ENCODE peak calls at places on chromosome X, in six cellular contexts. Q, S, T, N, G and H are unnamed samples.

GRCh38 chrX:103584606-103585005 is 709 bp upstream of the TCEAL4 start:
- DNase-seq in Q (no peak), S (no peak), T (no peak), N (peak; percentile 23), G (no peak), H (no peak)

GRCh38 chrX:70508296-70508911 is 63.8 kb downstream of the DLG3 start:
- DNase-seq in Q (no peak), S (no peak), T (no peak), N (no peak), G (no peak), H (no peak)

GRCh38 chrX:97672608-97673007 is 788.9 kb downstream of the RPA4 start:
- DNase-seq in Q (no peak), S (no peak), T (no peak), N (no peak), G (no peak), H (no peak)

GRCh38 chrX:22060451-22060940 is 28.4 kb downstream of the PHEX start:
- DNase-seq in Q (no peak), S (no peak), T (peak; percentile 4), N (no peak), G (peak; percentile 39), H (no peak)

GRCh38 chrX:155179343-155179997 is 36.8 kb upstream of the VBP1 start:
- DNase-seq in Q (no peak), S (no peak), T (no peak), N (no peak), G (no peak), H (no peak)

GRCh38 chrX:49053223-49054072 is 5.4 kb upstream of the CCDC120 start:
- DNase-seq in Q (peak; percentile 83), S (no peak), T (no peak), N (peak; percentile 85), G (peak; percentile 68), H (no peak)

GRCh38 chrX:101419489-101419888 is 11.5 kb downstream of the HNRNPH2 start:
- DNase-seq in Q (no peak), S (no peak), T (no peak), N (no peak), G (no peak), H (no peak)

GRCh38 chrX:88586317-88586716 is 160.7 kb upstream of the CPXCR1 start:
- DNase-seq in Q (no peak), S (no peak), T (no peak), N (no peak), G (no peak), H (no peak)

GRCh38 chrX:120365320-120365719 is 3.4 kb downstream of the ATP1B4 start:
- DNase-seq in Q (peak; percentile 60), S (no peak), T (no peak), N (peak; percentile 69), G (peak; percentile 44), H (no peak)

GRCh38 chrX:41759817-41760216 is 35.8 kb downstream of the GPR82 start:
- DNase-seq in Q (no peak), S (no peak), T (no peak), N (peak; percentile 67), G (no peak), H (no peak)

GRCh38 chrX:69262036-69262905 is 97.0 kb upstream of the PJA1 start:
- DNase-seq in Q (no peak), S (no peak), T (no peak), N (no peak), G (no peak), H (no peak)

GRCh38 chrX:31449975-31450374 is 378.1 kb upstream of the FTHL17 start:
- DNase-seq in Q (no peak), S (no peak), T (no peak), N (no peak), G (no peak), H (no peak)

GRCh38 chrX:44400588-44400987 is 57.1 kb upstream of the EFHC2 start:
- DNase-seq in Q (no peak), S (no peak), T (peak; percentile 80), N (no peak), G (no peak), H (peak; percentile 44)

GRCh38 chrX:103464071-103464773 is 55.1 kb downstream of the RAB40A start:
- DNase-seq in Q (no peak), S (no peak), T (no peak), N (peak; percentile 67), G (no peak), H (no peak)

GRCh38 chrX:46683023-46683422 is 75.9 kb downstream of the SLC9A7 start:
- DNase-seq in Q (no peak), S (no peak), T (no peak), N (peak; percentile 50), G (no peak), H (no peak)

GRCh38 chrX:147891886-147892285 is 19.8 kb upstream of the FMR1 start:
- DNase-seq in Q (no peak), S (no peak), T (no peak), N (no peak), G (no peak), H (no peak)

GRCh38 chrX:44314259-44314734 is 29.2 kb downstream of the EFHC2 start:
- DNase-seq in Q (no peak), S (no peak), T (peak; percentile 0), N (no peak), G (peak; percentile 52), H (no peak)

GRCh38 chrX:118152721-118153120 is 36.1 kb upstream of the KLHL13 start:
- DNase-seq in Q (no peak), S (no peak), T (no peak), N (no peak), G (no peak), H (no peak)

GRCh38 chrX:106987488-106987887 is 12.5 kb downstream of the MORC4 start:
- DNase-seq in Q (no peak), S (no peak), T (no peak), N (no peak), G (no peak), H (no peak)

GRCh38 chrX:18761750-18762149 is 54.3 kb downstream of the PPEF1 start:
- DNase-seq in Q (no peak), S (no peak), T (no peak), N (no peak), G (no peak), H (no peak)

GRCh38 chrX:40173662-40174593 is 76.2 kb upstream of the BCOR start:
- DNase-seq in Q (peak; percentile 71), S (peak; percentile 63), T (no peak), N (peak; percentile 55), G (no peak), H (no peak)

GRCh38 chrX:39195156-39195555 is 393.9 kb downstream of the MID1IP1 start:
- DNase-seq in Q (no peak), S (no peak), T (no peak), N (peak; percentile 14), G (no peak), H (no peak)

GRCh38 chrX:18984381-18985185 is 669 bp upstream of the PHKA2 start:
- DNase-seq in Q (peak; percentile 87), S (peak; percentile 85), T (no peak), N (peak; percentile 81), G (peak; percentile 84), H (no peak)

GRCh38 chrX:17725176-17725575 is 12.1 kb upstream of the SCML1 start:
- DNase-seq in Q (no peak), S (no peak), T (no peak), N (no peak), G (no peak), H (no peak)

GRCh38 chrX:9355739-9356138 is 109.1 kb upstream of the TBL1X start:
- DNase-seq in Q (no peak), S (no peak), T (no peak), N (no peak), G (no peak), H (no peak)

GRCh38 chrX:68698955-68699354 is 51.5 kb downstream of the STARD8 start:
- DNase-seq in Q (no peak), S (no peak), T (no peak), N (no peak), G (no peak), H (no peak)

GRCh38 chrX:78886550-78886949 is 58.6 kb upstream of the P2RY10 start:
- DNase-seq in Q (no peak), S (no peak), T (no peak), N (peak; percentile 8), G (no peak), H (no peak)

GRCh38 chrX:68822641-68823410 is 6.0 kb upstream of the EFNB1 start:
- DNase-seq in Q (peak; percentile 62), S (no peak), T (no peak), N (peak; percentile 73), G (no peak), H (no peak)

GRCh38 chrX:13091111-13091765 is 46.8 kb upstream of the FAM9C start:
- DNase-seq in Q (no peak), S (no peak), T (no peak), N (no peak), G (no peak), H (no peak)

GRCh38 chrX:153662266-153662665 is 11.3 kb downstream of the PNCK start:
- DNase-seq in Q (peak; percentile 52), S (no peak), T (no peak), N (peak; percentile 81), G (peak; percentile 47), H (no peak)
- TF ChIP-seq CTCF in Q (no peak), S (peak; percentile 14), T (peak; percentile 42), N (peak; percentile 55), G (peak; percentile 48), H (peak; percentile 51)

DNA sequence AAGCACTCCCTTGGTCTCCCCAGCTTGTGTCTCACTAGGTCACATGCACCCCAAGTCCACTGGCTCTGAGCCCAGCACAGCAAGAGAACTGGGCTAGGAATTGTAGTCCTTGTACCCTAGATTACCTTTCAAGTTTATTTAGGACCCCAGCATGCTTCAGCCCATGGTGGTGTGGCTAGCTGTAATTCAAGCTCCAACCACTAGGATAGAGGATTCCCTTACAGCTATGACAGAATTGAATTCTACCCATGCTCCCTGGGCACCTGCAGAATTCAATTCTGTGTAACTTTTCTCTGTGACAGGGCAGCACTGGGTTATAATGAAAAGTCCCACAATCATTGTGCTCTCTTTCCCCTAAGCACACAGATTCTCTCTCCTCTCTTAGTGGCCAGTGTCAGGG is 253.8 kb upstream of the DMD start:
- DNase-seq in Q (no peak), S (no peak), T (no peak), N (peak; percentile 31), G (no peak), H (no peak)
- TF ChIP-seq CTCF in Q (no peak), S (no peak), T (no peak), N (peak; percentile 36), G (no peak), H (no peak)

DNA sequence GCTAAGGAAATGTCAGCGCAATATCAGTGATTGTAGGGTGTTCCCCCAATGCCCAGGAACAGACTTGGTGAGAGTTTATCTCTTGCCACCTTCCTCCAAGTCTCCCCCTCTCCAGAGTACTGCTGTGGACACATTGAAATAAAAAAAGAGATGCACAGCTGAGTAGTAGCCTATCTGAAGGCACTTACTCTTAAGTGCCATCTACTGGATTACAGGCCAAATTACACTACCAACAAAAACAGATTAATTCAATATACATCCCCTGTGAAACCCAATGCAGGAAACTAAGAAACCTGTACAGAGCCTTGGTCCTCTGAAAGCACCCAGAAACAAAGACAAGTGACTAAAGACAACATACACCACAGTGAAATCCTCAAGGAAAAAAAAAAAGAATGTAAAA is 460.3 kb downstream of the ZIC3 start:
- DNase-seq in Q (no peak), S (no peak), T (no peak), N (peak; percentile 21), G (no peak), H (no peak)
- TF ChIP-seq CTCF in Q (no peak), S (no peak), T (no peak), N (peak; percentile 57), G (no peak), H (no peak)

DNA sequence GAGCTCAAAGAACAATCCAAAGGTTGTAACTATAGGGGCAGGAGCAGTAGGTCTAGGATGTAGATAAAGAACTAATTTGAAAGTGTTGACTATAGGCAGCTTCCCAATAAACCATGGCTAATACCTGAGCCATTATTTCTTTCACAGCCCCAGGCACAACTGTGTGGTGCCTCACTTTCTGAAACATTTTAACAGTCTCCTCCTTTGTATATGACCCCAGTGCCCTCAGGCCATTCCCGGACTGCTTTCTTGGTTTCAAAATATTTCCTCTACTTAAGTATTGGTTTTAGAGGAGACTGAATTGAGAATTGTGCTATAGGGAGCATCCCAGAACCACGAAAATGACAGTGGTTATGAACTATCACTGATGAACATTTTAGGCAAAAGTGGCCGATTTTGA is 728.7 kb downstream of the IL1RAPL1 start:
- DNase-seq in Q (no peak), S (no peak), T (no peak), N (no peak), G (no peak), H (no peak)
- TF ChIP-seq CTCF in Q (no peak), S (no peak), T (no peak), N (no peak), G (no peak), H (no peak)